ENCODE peak calls at places on chromosome 2, in six cellular contexts. W is NCI-H2029, R is Daoy, C is GM13976, Y is HT-29, F is psoas muscle. V is an unnamed sample.
A peak's percentile ranks its signal among the peaks of the same experiment; 100 is the strongest.

GRCh38 chr2:175363719-175364118 is 182.2 kb upstream of the ATP5MC3 start:
- DNase-seq in F (no peak), C (no peak), W (peak; percentile 14), Y (no peak), R (no peak), V (no peak)

GRCh38 chr2:98508690-98509054 is 64.0 kb downstream of the INPP4A start:
- DNase-seq in Y (no peak), F (peak; percentile 76), R (no peak), W (no peak), C (no peak), V (no peak)

GRCh38 chr2:176454893-176455810 is 185.9 kb downstream of the MTX2 start:
- DNase-seq in Y (peak; percentile 85), W (peak; percentile 60), F (peak; percentile 88), C (peak; percentile 55), R (peak; percentile 58), V (peak; percentile 81)

GRCh38 chr2:64947906-64948305 is 41.3 kb upstream of the SLC1A4 start:
- DNase-seq in C (no peak), W (no peak), F (no peak), R (no peak), Y (no peak), V (no peak)

GRCh38 chr2:158043181-158043948 is 58.3 kb upstream of the UPP2 start:
- DNase-seq in Y (no peak), R (no peak), C (no peak), W (no peak), F (no peak), V (no peak)

GRCh38 chr2:71693286-71694270 is 240.2 kb downstream of the DYSF start:
- DNase-seq in Y (no peak), R (no peak), C (no peak), F (peak; percentile 38), W (no peak), V (no peak)

GRCh38 chr2:46561731-46562450 is 82.5 kb downstream of the TMEM247 start:
- DNase-seq in C (no peak), F (no peak), Y (no peak), W (no peak), R (no peak), V (no peak)

GRCh38 chr2:166234112-166234846 is 106.5 kb upstream of the SCN1A start:
- DNase-seq in R (peak; percentile 9), C (no peak), Y (no peak), W (no peak), F (no peak), V (no peak)

GRCh38 chr2:240254337-240255164 is 114.1 kb upstream of the OTOS start:
- DNase-seq in F (peak; percentile 39), Y (no peak), W (no peak), R (no peak), C (no peak), V (no peak)

GRCh38 chr2:226086190-226086589 is 686.7 kb downstream of the NYAP2 start:
- DNase-seq in R (no peak), C (no peak), Y (no peak), F (no peak), W (no peak), V (no peak)

GRCh38 chr2:77508511-77508910 is 13.7 kb downstream of the LRRTM4 start:
- DNase-seq in Y (no peak), C (no peak), R (no peak), F (no peak), W (no peak), V (no peak)

GRCh38 chr2:239534581-239535412 is 134.0 kb upstream of the HDAC4 start:
- DNase-seq in C (no peak), Y (no peak), F (no peak), R (no peak), W (peak; percentile 65), V (no peak)

GRCh38 chr2:43032248-43032893 is 194.0 kb downstream of the ZFP36L2 start:
- DNase-seq in F (peak; percentile 80), C (no peak), Y (peak; percentile 81), W (peak; percentile 5), R (no peak), V (no peak)

GRCh38 chr2:54588244-54588899 is 132.2 kb downstream of the SPTBN1 start:
- DNase-seq in C (no peak), W (no peak), R (no peak), Y (no peak), F (no peak), V (no peak)

GRCh38 chr2:239598732-239599090 is 197.9 kb upstream of the HDAC4 start:
- DNase-seq in R (no peak), Y (no peak), F (peak; percentile 18), C (no peak), W (no peak), V (no peak)

GRCh38 chr2:175187378-175187777 is 5.9 kb upstream of the ATP5MC3 start:
- DNase-seq in Y (peak; percentile 49), R (peak; percentile 7), F (no peak), C (peak; percentile 33), W (no peak), V (peak; percentile 70)

GRCh38 chr2:46122318-46122970 is 174.8 kb upstream of the EPAS1 start:
- DNase-seq in W (no peak), Y (no peak), F (peak; percentile 65), C (no peak), R (peak; percentile 16), V (no peak)

GRCh38 chr2:84077504-84077903 is 381.6 kb downstream of the SUCLG1 start:
- DNase-seq in C (no peak), F (no peak), R (no peak), Y (peak; percentile 68), W (peak; percentile 1), V (peak; percentile 53)

GRCh38 chr2:18824317-18824716 is 234.9 kb upstream of the NT5C1B start:
- DNase-seq in R (no peak), F (no peak), Y (peak; percentile 71), C (no peak), W (no peak), V (no peak)

GRCh38 chr2:86778957-86779356 is 11.8 kb downstream of the CD8A start:
- DNase-seq in C (no peak), F (no peak), Y (no peak), W (no peak), R (no peak), V (no peak)

GRCh38 chr2:237540823-237541222 is 25.6 kb upstream of the PRLH start:
- DNase-seq in F (peak; percentile 87), C (no peak), Y (no peak), W (peak; percentile 46), R (peak; percentile 73), V (no peak)

GRCh38 chr2:241546771-241547498 is 11.6 kb upstream of the BOK start:
- DNase-seq in C (no peak), R (peak; percentile 88), W (no peak), F (peak; percentile 23), Y (no peak), V (no peak)

GRCh38 chr2:144012304-144012703 is 507.6 kb downstream of the ZEB2 start:
- DNase-seq in R (no peak), F (no peak), C (no peak), W (no peak), Y (no peak), V (no peak)

GRCh38 chr2:3447789-3448317 is 68.4 kb downstream of the TRAPPC12 start:
- DNase-seq in W (no peak), R (no peak), F (peak; percentile 26), Y (no peak), C (no peak), V (no peak)

GRCh38 chr2:66849128-66849527 is 414.2 kb downstream of the MEIS1 start:
- DNase-seq in Y (no peak), R (no peak), C (no peak), F (peak; percentile 39), W (no peak), V (no peak)

GRCh38 chr2:41994177-41994576 is 53.6 kb upstream of the PKDCC start:
- DNase-seq in Y (no peak), W (no peak), C (no peak), R (peak; percentile 73), F (no peak), V (no peak)

GRCh38 chr2:236665572-236666118 is 96.0 kb downstream of the ACKR3 start:
- DNase-seq in F (no peak), C (no peak), W (no peak), Y (no peak), R (peak; percentile 14), V (no peak)

GRCh38 chr2:74375838-74376237 is 4.3 kb downstream of the DCTN1 start:
- DNase-seq in F (no peak), Y (no peak), W (no peak), C (no peak), R (no peak), V (no peak)

GRCh38 chr2:44778221-44778654 is 163.3 kb upstream of the SIX3 start:
- DNase-seq in W (no peak), R (peak; percentile 34), Y (no peak), F (no peak), C (no peak), V (no peak)